ENCODE peak calls at places on chromosomes 16 and 17, in nine cellular contexts. U is H1, V is tibial nerve, T is stomach, M is ovary, R is K562, K is A549, E is transverse colon, Z is GM12878. I is an unnamed sample.

GRCh38 chr16:19588661-19589060 is 33.2 kb downstream of the VPS35L start:
- DNase-seq in U (no peak), V (no peak), T (no peak), M (no peak), R (no peak), K (no peak), E (no peak), Z (no peak), I (no peak)

GRCh38 chr17:50928662-50929061 is 62.5 kb upstream of the TOB1 start:
- DNase-seq in U (no peak), V (no peak), T (no peak), M (no peak), R (no peak), K (no peak), E (no peak), Z (no peak), I (no peak)

GRCh38 chr17:10683853-10684252 is 13.5 kb downstream of the SCO1 start:
- DNase-seq in U (no peak), V (no peak), T (no peak), M (no peak), R (no peak), K (peak; percentile 21), E (no peak), Z (no peak), I (no peak)

GRCh38 chr16:3346041-3346440 is 9.6 kb upstream of the OR2C1 start:
- DNase-seq in U (no peak), V (no peak), T (no peak), M (no peak), R (no peak), K (no peak), E (no peak), Z (no peak), I (no peak)

GRCh38 chr17:4950757-4951204 is at the start of gene ENO3:
- DNase-seq in U (peak; percentile 68), V (no peak), T (no peak), M (peak; percentile 58), R (peak; percentile 35), K (peak; percentile 40), E (peak; percentile 37), Z (no peak), I (no peak)

GRCh38 chr16:66523861-66524354 is 26.0 kb downstream of the TK2 start:
- DNase-seq in U (no peak), V (no peak), T (no peak), M (no peak), R (no peak), K (no peak), E (peak; percentile 56), Z (no peak), I (no peak)

GRCh38 chr16:66927012-66927436 is 1.7 kb upstream of the RRAD start:
- DNase-seq in U (no peak), V (no peak), T (no peak), M (no peak), R (no peak), K (peak; percentile 52), E (no peak), Z (no peak), I (no peak)

GRCh38 chr17:1783834-1784611 is 22.2 kb downstream of the SERPINF1 start:
- DNase-seq in U (no peak), V (peak; percentile 82), T (peak; percentile 63), M (peak; percentile 94), R (peak; percentile 56), K (peak; percentile 77), E (peak; percentile 74), Z (no peak), I (peak; percentile 95)

GRCh38 chr17:82300707-82301270 is 16.6 kb downstream of the CD7 start:
- DNase-seq in U (peak; percentile 87), V (no peak), T (peak; percentile 77), M (peak; percentile 54), R (no peak), K (peak; percentile 84), E (peak; percentile 84), Z (no peak), I (peak; percentile 87)

GRCh38 chr17:57260325-57261083 is 4.2 kb downstream of the MSI2 start:
- DNase-seq in U (peak; percentile 23), V (no peak), T (no peak), M (no peak), R (no peak), K (no peak), E (no peak), Z (no peak), I (no peak)

GRCh38 chr17:80884811-80885210 is 106.8 kb upstream of the CHMP6 start:
- DNase-seq in U (no peak), V (no peak), T (no peak), M (no peak), R (no peak), K (no peak), E (no peak), Z (no peak), I (peak; percentile 50)

GRCh38 chr17:339193-340061 is 13.2 kb downstream of the RPH3AL start:
- DNase-seq in U (no peak), V (no peak), T (peak; percentile 59), M (no peak), R (no peak), K (no peak), E (no peak), Z (no peak), I (peak; percentile 48)

DNA sequence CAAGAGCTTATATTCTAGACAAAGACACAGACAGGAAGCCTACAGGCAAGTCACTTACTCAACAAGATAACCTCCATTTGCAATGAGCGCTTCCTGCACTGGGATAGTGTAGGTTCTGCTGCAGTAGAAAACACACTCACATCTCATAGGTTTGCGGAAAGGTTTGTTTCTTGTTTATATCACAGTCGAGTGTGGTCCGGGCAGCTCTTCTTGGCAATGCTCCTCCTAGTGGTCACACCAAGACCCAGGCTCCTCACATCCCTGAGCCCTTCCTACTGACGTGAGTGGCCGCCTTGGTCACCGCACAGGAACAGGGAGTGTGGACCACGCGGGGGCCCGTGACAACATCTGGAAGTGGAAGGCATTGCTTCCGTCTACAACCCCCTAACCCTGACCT is 48.0 kb upstream of the RBFOX3 start:
- DNase-seq in U (peak; percentile 64), V (no peak), T (no peak), M (no peak), R (peak; percentile 41), K (peak; percentile 70), E (peak; percentile 26), Z (no peak), I (peak; percentile 88)
- TF ChIP-seq CTCF in U (peak; percentile 57), V (no peak), T (peak; percentile 15), M (no peak), R (peak; percentile 65), K (peak; percentile 57), E (peak; percentile 36), Z (peak; percentile 21), I (peak; percentile 55)

GRCh38 chr17:43714338-43715149 is 44.0 kb downstream of the SOST start:
- DNase-seq in U (no peak), V (no peak), T (no peak), M (no peak), R (no peak), K (no peak), E (no peak), Z (no peak), I (no peak)
- TF ChIP-seq EP300 in U (no peak), V (no peak), T (no peak), M (no peak), R (no peak), K (no peak), E (no peak), Z (no peak), I (no peak)

GRCh38 chr16:16887193-16887592 is 508.3 kb downstream of the NPIPA7 start:
- DNase-seq in U (peak; percentile 10), V (no peak), T (no peak), M (no peak), R (no peak), K (no peak), E (no peak), Z (no peak), I (no peak)
- TF ChIP-seq CTCF in U (no peak), V (no peak), T (no peak), M (no peak), R (no peak), K (no peak), E (no peak), Z (no peak), I (no peak)

DNA sequence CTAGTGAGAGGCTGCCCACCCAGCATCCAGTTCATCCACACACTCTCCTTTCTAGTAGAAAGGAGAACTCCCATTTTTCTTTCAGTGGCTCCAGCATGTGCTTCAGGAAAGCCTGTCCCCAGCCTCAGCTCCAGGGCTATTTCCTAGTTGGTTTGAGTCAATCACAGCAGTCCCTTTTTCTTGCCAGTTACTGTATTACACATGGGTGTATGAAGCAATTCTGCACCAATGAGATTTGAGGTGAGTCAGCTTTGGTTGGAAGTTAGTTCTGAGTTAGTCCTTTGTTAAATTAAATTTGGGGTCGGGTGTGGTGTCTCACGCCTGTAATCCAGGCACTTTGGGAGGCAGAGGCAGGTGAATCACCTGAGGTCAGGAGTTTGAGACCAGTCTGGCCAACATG is 24.8 kb downstream of the RAD51D start:
- DNase-seq in U (no peak), V (no peak), T (no peak), M (no peak), R (no peak), K (no peak), E (no peak), Z (no peak), I (no peak)
- TF ChIP-seq EP300 in U (no peak), V (no peak), T (no peak), M (no peak), R (no peak), K (no peak), E (no peak), Z (no peak), I (no peak)

DNA sequence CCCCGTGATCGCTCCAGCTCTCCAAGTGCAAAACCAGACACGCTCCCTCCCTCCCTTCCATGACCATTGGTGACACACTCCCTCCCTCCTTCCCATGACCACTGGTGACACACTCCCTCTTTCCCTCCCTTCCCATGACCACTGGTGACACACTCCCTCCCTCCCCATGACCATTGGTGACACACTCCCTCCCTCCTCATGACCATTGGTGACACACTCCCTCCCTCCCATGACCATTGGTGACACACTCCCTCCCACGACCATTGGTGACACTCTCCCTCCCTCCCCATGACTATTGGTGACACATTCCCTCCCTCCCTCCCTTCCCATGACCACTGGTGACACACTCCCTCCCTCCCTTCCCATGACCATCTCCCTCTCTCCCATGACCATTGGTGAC is 56.3 kb downstream of the LMF1 start:
- DNase-seq in U (no peak), V (no peak), T (no peak), M (no peak), R (no peak), K (no peak), E (no peak), Z (peak; percentile 8), I (no peak)
- TF ChIP-seq CTCF in U (no peak), V (no peak), T (no peak), M (no peak), R (no peak), K (no peak), E (no peak), Z (no peak), I (no peak)